ENCODE peak calls at places on chromosomes 5 and 9, in nine cellular contexts. U, Q, K, B, A, X, Z, M and G are unnamed samples.

GRCh38 chr9:133773889-133774655 is 35.9 kb upstream of the SARDH start:
- DNase-seq in Z (no peak), M (no peak), K (no peak), B (no peak), U (no peak), X (peak), Q (peak), A (no peak), G (no peak)

GRCh38 chr5:179313849-179314521 is 31.3 kb downstream of the ADAMTS2 start:
- DNase-seq in Q (peak), B (no peak), A (peak), K (peak), X (peak), U (peak), M (no peak), Z (no peak), G (peak)

GRCh38 chr5:11792621-11793020 is 111.6 kb downstream of the CTNND2 start:
- DNase-seq in Z (no peak), M (no peak), U (no peak), K (no peak), Q (no peak), X (no peak), B (no peak), A (no peak), G (no peak)

GRCh38 chr9:97366476-97366875 is 45.4 kb upstream of the TDRD7 start:
- DNase-seq in K (no peak), Q (no peak), U (no peak), A (no peak), X (no peak), Z (no peak), B (no peak), M (no peak), G (no peak)

GRCh38 chr5:67010684-67011409 is 185.8 kb downstream of the CD180 start:
- DNase-seq in X (no peak), B (no peak), K (no peak), A (peak), Z (no peak), U (peak), Q (no peak), M (peak), G (peak)

GRCh38 chr9:27109621-27110020 is 596 bp downstream of the TEK start:
- DNase-seq in B (no peak), U (no peak), Q (no peak), M (no peak), A (no peak), X (no peak), Z (no peak), K (no peak), G (no peak)

GRCh38 chr5:150070277-150070638 is 16.1 kb downstream of the CSF1R start:
- DNase-seq in M (no peak), U (no peak), X (no peak), A (no peak), K (no peak), B (no peak), Q (no peak), Z (no peak), G (no peak)

GRCh38 chr5:150142800-150143724 is 12.6 kb downstream of the PDGFRB start:
- DNase-seq in A (peak), U (no peak), M (peak), Q (peak), Z (peak), B (no peak), X (peak), K (peak), G (peak)

GRCh38 chr5:74889523-74890105 is 23.4 kb upstream of the FAM169A start:
- DNase-seq in K (no peak), A (no peak), X (no peak), M (no peak), B (no peak), Z (no peak), U (no peak), Q (no peak), G (no peak)

GRCh38 chr5:158590936-158591863 is 508.5 kb downstream of the EBF1 start:
- DNase-seq in K (no peak), U (peak), A (peak), B (peak), M (no peak), X (no peak), Q (no peak), Z (no peak), G (peak)

GRCh38 chr5:56350595-56351170 is 117.6 kb upstream of the ANKRD55 start:
- DNase-seq in U (no peak), A (peak), B (peak), X (peak), Z (peak), Q (peak), K (no peak), M (peak), G (peak)

GRCh38 chr5:155729684-155730059 is 597.3 kb upstream of the SGCD start:
- DNase-seq in Q (peak), A (no peak), U (peak), B (peak), Z (no peak), X (no peak), K (peak), M (no peak), G (no peak)

GRCh38 chr5:65663804-65664521 is 39.1 kb downstream of the SHLD3 start:
- DNase-seq in Q (no peak), B (peak), K (no peak), Z (peak), M (no peak), U (no peak), X (no peak), A (peak), G (peak)